ENCODE peak calls at places on chromosomes 1 and 21, in five cellular contexts. X is esophagus squamous epithelium, I is sigmoid colon, Q is thyroid gland, P is uterus. Z is an unnamed sample.

GRCh38 chr1:181669209-181669608 is 185.9 kb downstream of the CACNA1E start:
- DNase-seq in X (no peak), I (no peak), Q (no peak), P (no peak), Z (no peak)

GRCh38 chr1:158019177-158019868 is 25.9 kb downstream of the KIRREL1 start:
- DNase-seq in X (no peak), I (peak; percentile 86), Q (peak; percentile 61), P (peak; percentile 84), Z (no peak)

GRCh38 chr1:3892748-3893147 is 7.3 kb downstream of the C1orf174 start:
- DNase-seq in X (no peak), I (no peak), Q (peak; percentile 92), P (no peak), Z (no peak)

GRCh38 chr1:170205301-170205700 is 59.5 kb downstream of the NTMT2 start:
- DNase-seq in X (no peak), I (no peak), Q (no peak), P (no peak), Z (no peak)

GRCh38 chr1:168320805-168321577 is 40.3 kb downstream of the TBX19 start:
- DNase-seq in X (no peak), I (peak; percentile 85), Q (no peak), P (peak; percentile 82), Z (no peak)

GRCh38 chr1:150168960-150169565 is 19.3 kb downstream of the PLEKHO1 start:
- DNase-seq in X (no peak), I (peak; percentile 89), Q (peak; percentile 60), P (peak; percentile 79), Z (no peak)

GRCh38 chr1:76501576-76502219 is 365.6 kb upstream of the ST6GALNAC5 start:
- DNase-seq in X (no peak), I (no peak), Q (no peak), P (no peak), Z (no peak)

GRCh38 chr1:22105611-22106207 is 37.2 kb downstream of the WNT4 start:
- DNase-seq in X (no peak), I (no peak), Q (peak; percentile 45), P (peak; percentile 49), Z (no peak)

GRCh38 chr21:44333701-44334636 is 5.2 kb downstream of the CFAP410 start:
- DNase-seq in X (no peak), I (no peak), Q (no peak), P (no peak), Z (no peak)

GRCh38 chr1:44655609-44656008 is 18.7 kb downstream of the TMEM53 start:
- DNase-seq in X (no peak), I (no peak), Q (no peak), P (no peak), Z (no peak)

GRCh38 chr1:117623698-117624097 is 17.9 kb downstream of the TENT5C start:
- DNase-seq in X (no peak), I (no peak), Q (no peak), P (no peak), Z (no peak)

GRCh38 chr1:57678138-57678537 is 254.3 kb upstream of the DAB1 start:
- DNase-seq in X (no peak), I (no peak), Q (no peak), P (no peak), Z (no peak)

GRCh38 chr21:32710069-32710784 is 17.6 kb downstream of the SYNJ1 start:
- DNase-seq in X (no peak), I (no peak), Q (no peak), P (no peak), Z (no peak)

GRCh38 chr21:45513741-45514310 is 28.4 kb downstream of the SLC19A1 start:
- DNase-seq in X (no peak), I (peak; percentile 29), Q (no peak), P (no peak), Z (no peak)

GRCh38 chr21:44677881-44678280 is 4.1 kb downstream of the KRTAP12-1 start:
- DNase-seq in X (no peak), I (no peak), Q (no peak), P (no peak), Z (peak; percentile 45)

DNA sequence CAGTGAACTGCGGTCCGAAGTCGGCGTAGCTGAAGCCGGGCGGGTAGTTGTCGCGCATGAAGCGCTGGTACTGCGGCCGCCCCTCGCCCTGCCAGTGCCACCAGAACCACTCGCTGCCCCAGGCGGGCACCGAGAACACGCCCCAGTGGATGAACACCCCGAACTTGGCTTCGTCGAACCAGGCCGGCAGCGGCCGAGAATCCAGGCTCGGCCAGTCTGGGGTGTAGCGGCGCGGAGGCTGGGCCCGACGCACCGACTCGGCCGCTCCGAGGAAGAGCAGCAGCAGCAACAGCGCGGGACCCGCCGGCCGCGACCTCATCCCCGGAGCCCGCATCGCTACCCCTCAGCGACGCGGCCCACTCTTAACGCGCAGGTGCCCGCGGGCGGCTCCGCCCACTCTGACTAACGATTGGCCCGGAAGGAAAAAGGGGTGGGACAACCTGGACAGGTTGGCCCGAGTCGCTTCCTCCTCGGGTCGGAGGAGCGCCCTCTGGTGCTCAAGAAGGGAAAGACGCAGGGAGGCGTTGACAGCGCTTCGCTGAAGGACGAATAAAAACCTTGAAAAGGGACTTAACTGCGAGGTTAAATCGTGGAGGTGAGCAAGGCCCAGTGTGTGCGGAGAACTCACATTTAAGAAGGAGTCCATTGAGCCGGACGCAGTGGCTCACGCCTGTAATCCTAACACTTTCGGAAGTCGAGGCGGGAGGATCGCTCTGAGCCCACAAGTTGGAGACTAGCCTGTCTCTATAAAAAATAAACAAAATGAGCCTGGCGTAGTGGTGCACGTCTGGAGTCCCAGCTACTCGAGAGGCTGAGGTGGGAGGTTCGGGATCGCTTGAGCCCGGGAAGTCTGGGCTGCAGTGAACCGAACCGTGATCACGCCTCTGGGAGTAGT is at the start of gene FUCA1:
- DNase-seq in X (peak; percentile 65), I (peak; percentile 96), Q (peak; percentile 97), P (peak; percentile 93), Z (peak; percentile 98)
- TF ChIP-seq POLR2A in X (peak; percentile 59), I (peak; percentile 53), Q (peak; percentile 62), P (peak; percentile 78), Z (peak; percentile 66)

DNA sequence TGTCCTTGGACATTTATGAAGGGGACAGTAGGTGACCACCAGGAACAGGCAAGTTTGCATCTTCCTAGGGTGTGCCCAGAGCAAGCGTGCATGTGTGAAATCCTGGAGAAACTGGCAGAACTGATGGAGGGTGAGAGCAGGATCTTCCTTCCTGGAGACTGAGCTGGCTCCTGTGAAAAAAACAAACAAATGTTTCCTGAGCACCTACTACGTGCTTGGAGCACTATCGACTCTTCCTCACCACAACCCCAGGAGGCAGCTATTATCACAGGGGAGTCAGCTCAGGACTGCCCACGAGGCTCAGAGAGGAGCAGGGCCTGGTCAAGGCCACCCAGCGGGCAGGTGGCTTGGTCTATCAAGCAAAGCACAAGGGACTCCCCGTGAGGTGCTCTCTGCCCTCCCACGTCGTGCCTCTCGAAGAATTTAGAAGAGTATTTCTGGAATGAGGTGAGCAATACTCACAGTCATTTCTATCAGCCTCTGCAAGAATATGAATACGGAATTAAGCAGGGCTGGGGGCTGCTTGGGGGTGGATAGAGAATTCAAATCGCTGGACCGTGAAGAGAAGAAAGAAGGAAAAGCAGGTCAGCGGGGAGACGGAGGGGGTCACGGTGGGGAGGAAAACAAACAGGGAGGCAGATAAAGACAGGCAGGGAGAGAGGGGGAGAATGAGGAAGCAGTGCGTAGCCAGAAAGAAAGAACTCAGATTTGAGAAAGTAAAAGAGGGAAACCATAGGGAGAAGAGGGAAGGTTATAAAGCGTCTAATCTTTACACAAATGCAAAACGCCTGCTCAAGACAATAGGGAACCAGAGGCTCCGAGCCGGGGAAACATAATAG is 1.8 kb upstream of the EDN2 start:
- DNase-seq in X (no peak), I (no peak), Q (peak; percentile 51), P (no peak), Z (no peak)
- H3K4me3 ChIP-seq in X (no peak overlapping the region), I (no peak overlapping the region), Q (no peak overlapping the region), P (no peak overlapping the region), Z (no peak overlapping the region)

GRCh38 chr1:110877776-110878175 is 4.8 kb downstream of the CD53 start:
- DNase-seq in X (no peak), I (no peak), Q (no peak), P (no peak), Z (no peak)
- H3K27ac ChIP-seq in X (no peak overlapping the region), I (no peak overlapping the region), Q (no peak overlapping the region), P (no peak overlapping the region), Z (no peak overlapping the region)

DNA sequence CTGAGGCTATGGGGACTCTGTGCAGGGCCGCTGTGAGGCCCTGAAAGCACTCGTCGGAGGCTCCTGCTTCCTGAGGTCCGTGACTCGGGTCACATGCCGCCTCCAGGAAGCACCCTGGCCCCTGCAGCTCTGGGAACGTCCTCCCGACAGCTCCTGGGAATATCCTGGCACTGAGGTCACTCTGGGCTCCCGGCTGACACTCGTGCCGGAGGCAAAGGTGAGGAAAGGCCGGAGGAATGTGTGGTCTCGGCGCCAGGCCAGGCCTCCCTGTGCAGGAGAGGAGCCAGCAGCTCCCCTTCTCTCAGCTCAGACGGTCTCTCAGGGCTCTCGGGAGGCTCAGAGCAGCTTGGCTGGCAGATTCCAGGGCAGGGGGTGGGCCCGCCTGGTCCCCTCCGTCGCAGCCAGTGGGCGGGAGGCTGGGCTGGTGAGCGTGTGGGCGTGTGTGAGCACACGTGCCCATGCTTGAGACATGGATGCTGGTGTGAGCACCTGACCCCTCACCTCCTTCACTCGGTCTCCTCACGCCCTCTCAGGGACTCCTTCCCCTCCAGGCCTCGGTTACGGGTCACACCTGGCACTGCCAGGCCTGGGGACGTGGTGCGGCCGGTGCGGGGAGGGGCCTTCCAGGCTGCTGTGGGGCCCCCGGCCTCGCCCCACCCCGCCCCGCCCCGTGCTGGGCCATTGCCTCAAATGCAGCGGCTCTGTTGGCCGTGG is 5.5 kb upstream of the RNF223 start:
- DNase-seq in X (no peak), I (peak; percentile 81), Q (peak; percentile 94), P (peak; percentile 67), Z (no peak)
- TF ChIP-seq POLR2A in X (no peak), I (no peak), Q (no peak), P (no peak), Z (no peak)